ENCODE peak calls at places on chromosomes 6 and 20, in four cellular contexts. Q is K562, Z is WTC11, P is A549. U is an unnamed sample.

GRCh38 chr6:5379647-5380242 is 118.4 kb downstream of the FARS2 start:
- DNase-seq in Q (peak), Z (peak), P (peak), U (peak)

GRCh38 chr6:157323924-157324276 is 581 bp upstream of the TMEM242 start:
- DNase-seq in Q (peak), Z (peak), P (peak), U (peak)

GRCh38 chr20:48910360-48910781 is 11.1 kb upstream of the ARFGEF2 start:
- DNase-seq in Q (no peak), Z (no peak), P (no peak), U (no peak)

GRCh38 chr6:91098006-91098405 is 511.1 kb upstream of the MAP3K7 start:
- DNase-seq in Q (no peak), Z (no peak), P (no peak), U (no peak)

GRCh38 chr6:88596801-88597200 is 366.6 kb downstream of the RNGTT start:
- DNase-seq in Q (no peak), Z (no peak), P (no peak), U (no peak)

GRCh38 chr6:89492025-89492640 is 59.2 kb downstream of the ANKRD6 start:
- DNase-seq in Q (no peak), Z (no peak), P (no peak), U (no peak)

GRCh38 chr20:41717464-41717863 is 99.3 kb upstream of the CHD6 start:
- DNase-seq in Q (peak), Z (no peak), P (no peak), U (no peak)

GRCh38 chr6:165637591-165637990 is 25.4 kb downstream of the PDE10A start:
- DNase-seq in Q (no peak), Z (no peak), P (no peak), U (no peak)

GRCh38 chr6:156955494-156956183 is 178.5 kb downstream of the ARID1B start:
- DNase-seq in Q (no peak), Z (no peak), P (no peak), U (no peak)

GRCh38 chr20:14992961-14993360 is 655.5 kb upstream of the FLRT3 start:
- DNase-seq in Q (no peak), Z (no peak), P (no peak), U (peak)

GRCh38 chr20:38278150-38278549 is 17.6 kb upstream of the KIAA1755 start:
- DNase-seq in Q (no peak), Z (no peak), P (no peak), U (no peak)

GRCh38 chr20:31606928-31607639 is 2.0 kb downstream of the ID1 start:
- DNase-seq in Q (peak), Z (no peak), P (peak), U (peak)

GRCh38 chr20:63441136-63441776 is 31.2 kb downstream of the KCNQ2 start:
- DNase-seq in Q (no peak), Z (no peak), P (no peak), U (no peak)

GRCh38 chr6:13360671-13361540 is 32.6 kb upstream of the TBC1D7 start:
- DNase-seq in Q (peak), Z (no peak), P (no peak), U (no peak)

GRCh38 chr6:24614648-24615047 is 31.3 kb downstream of the KIAA0319 start:
- DNase-seq in Q (no peak), Z (no peak), P (no peak), U (no peak)

GRCh38 chr6:127266892-127267741 is 453 bp downstream of the RNF146 start:
- DNase-seq in Q (peak), Z (peak), P (peak), U (no peak)

GRCh38 chr6:120584111-120584760 is 750.0 kb downstream of the TBC1D32 start:
- DNase-seq in Q (no peak), Z (peak), P (no peak), U (no peak)

GRCh38 chr20:57659131-57659788 is 39.0 kb upstream of the ZBP1 start:
- DNase-seq in Q (no peak), Z (peak), P (no peak), U (no peak)

GRCh38 chr6:33628401-33628964 is 7.4 kb downstream of the ITPR3 start:
- DNase-seq in Q (no peak), Z (no peak), P (no peak), U (no peak)

GRCh38 chr6:13091192-13091591 is 237.1 kb downstream of the TBC1D7 start:
- DNase-seq in Q (no peak), Z (no peak), P (no peak), U (no peak)

GRCh38 chr6:56790424-56790823 is 147.7 kb upstream of the DST start:
- DNase-seq in Q (no peak), Z (no peak), P (no peak), U (no peak)

GRCh38 chr20:25283221-25283951 is 35.5 kb downstream of the PYGB start:
- DNase-seq in Q (no peak), Z (peak), P (no peak), U (no peak)

DNA sequence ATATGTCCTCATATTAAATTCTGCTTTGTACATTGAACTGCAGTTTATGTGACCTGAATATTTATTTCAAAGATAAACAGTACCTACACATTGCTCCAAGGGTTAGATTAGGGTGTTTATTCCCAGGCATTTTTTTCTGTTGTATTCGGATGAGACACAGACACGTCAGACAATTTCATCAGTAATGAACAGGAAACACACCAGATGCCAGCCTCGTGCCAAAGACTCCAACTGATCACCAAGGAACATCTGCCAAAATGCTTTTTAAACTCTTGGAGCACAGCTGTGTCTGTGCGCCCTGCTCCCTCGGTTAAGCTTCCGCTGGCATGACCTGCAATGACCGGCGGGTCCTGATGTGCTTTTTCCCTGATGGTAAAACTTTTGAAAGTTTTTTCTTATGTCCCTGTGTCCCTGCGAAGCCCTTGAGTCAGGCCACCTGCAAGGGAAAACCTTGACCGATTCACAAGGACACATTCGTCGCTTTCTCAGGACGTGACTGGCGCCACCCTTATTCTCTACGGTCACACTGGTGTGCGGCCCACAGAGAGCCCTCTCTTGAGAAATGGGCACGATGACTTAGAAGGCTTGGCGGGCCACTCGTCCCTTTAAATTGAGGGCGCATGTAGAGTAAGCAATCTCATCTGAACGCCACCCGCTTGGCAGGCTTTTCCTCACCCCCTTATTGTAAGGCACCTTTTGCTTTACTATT is 173.8 kb downstream of the QKI start:
- DNase-seq in Q (no peak), Z (no peak), P (no peak), U (no peak)
- TF ChIP-seq NR3C1 in Q (no peak), Z (no peak), P (no peak), U (no peak)

GRCh38 chr20:3221398-3222226 is 12.3 kb downstream of the ITPA start:
- DNase-seq in Q (no peak), Z (no peak), P (no peak), U (no peak)

GRCh38 chr20:3213226-3213625 is 3.9 kb downstream of the ITPA start:
- DNase-seq in Q (no peak), Z (no peak), P (no peak), U (no peak)

GRCh38 chr20:3223937-3224680 is 14.8 kb downstream of the ITPA start:
- DNase-seq in Q (no peak), Z (no peak), P (no peak), U (no peak)

GRCh38 chr20:3222635-3223600 is 13.6 kb downstream of the ITPA start:
- DNase-seq in Q (no peak), Z (no peak), P (no peak), U (peak)

DNA sequence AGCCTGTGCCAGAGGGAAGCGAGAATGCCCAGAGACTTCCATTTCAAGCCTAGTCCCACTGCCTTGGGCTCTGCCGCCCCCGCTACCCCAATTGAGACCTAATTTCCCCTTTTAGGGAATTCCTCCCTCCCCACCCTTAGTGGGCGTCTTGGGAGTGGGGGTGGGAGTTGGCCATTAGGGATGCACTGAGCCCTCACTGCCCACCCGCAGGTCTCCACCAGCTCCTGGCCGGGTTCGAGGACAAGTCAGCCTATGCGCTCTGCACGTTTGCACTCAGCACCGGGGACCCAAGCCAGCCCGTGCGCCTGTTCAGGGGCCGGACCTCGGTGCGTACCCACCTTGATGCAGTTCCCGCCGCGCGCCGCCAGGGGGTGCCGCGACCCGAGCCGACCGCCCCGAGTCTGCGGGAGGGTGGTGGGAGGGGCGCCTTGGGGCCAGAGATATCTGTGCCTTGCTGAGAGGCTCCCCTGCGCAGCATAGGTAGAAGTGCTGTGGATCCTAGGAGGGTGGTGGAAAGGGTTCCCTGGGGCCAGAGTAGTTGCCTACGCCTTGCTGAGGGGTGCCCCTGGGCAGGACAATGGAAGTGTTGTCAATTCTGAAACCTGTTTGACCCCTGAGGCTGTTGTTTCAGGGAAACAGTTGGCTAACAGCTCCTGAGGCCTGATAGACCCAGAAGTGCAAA is 9.2 kb downstream of the ITPA start:
- DNase-seq in Q (peak), Z (peak), P (peak), U (peak)
- TF ChIP-seq NR3C1 in Q (no peak), Z (no peak), P (no peak), U (peak)

DNA sequence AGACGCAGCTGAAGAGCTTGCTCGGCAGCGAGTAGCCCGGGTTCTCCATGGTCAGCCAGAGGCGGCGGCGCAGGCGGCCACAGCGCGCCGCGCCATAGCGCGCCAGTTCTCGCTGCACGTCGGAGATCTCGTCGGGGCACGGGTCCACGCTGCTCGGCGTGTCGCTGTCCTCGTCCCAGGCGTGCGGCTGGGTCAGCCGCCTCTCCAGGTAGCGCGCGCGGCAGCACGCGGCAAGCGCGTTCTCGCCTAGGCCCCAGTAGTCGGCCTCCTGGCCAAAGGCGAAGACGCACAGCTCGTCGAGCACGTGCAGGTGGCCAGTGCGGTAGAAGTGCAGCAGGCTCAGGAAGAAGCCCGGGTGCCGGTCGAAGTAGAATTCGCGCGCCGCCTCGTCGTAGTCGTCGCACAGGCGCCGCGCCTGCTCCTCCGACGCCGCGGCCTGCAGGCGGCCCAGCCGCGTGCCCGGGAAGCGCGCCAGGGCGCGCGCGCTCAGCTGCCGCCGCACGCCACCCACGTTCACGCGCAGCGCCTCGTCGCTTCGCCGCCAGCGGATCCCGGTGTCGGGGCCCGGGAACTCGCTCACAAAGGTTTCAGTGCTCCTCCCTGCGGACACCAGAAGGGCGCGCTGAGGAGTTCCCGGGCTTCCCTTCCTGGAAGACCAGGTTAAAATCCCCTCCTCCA is 2.7 kb downstream of the KCNS1 start:
- DNase-seq in Q (no peak), Z (peak), P (no peak), U (no peak)
- TF ChIP-seq NR3C1 in Q (no peak), Z (no peak), P (no peak), U (no peak)

GRCh38 chr20:45306431-45306982 is at the start of gene RBPJL:
- DNase-seq in Q (peak), Z (peak), P (no peak), U (no peak)

GRCh38 chr20:45307076-45307645 is 521 bp downstream of the RBPJL start:
- DNase-seq in Q (no peak), Z (peak), P (no peak), U (no peak)

GRCh38 chr20:45309075-45309474 is 976 bp upstream of the MATN4 start:
- DNase-seq in Q (no peak), Z (no peak), P (no peak), U (no peak)

GRCh38 chr20:45305262-45305661 is 1.4 kb upstream of the RBPJL start:
- DNase-seq in Q (no peak), Z (peak), P (no peak), U (no peak)

GRCh38 chr20:45308078-45308778 is at the start of gene MATN4:
- DNase-seq in Q (no peak), Z (peak), P (no peak), U (no peak)
- TF ChIP-seq NR3C1 in Q (no peak), Z (no peak), P (no peak), U (no peak)

DNA sequence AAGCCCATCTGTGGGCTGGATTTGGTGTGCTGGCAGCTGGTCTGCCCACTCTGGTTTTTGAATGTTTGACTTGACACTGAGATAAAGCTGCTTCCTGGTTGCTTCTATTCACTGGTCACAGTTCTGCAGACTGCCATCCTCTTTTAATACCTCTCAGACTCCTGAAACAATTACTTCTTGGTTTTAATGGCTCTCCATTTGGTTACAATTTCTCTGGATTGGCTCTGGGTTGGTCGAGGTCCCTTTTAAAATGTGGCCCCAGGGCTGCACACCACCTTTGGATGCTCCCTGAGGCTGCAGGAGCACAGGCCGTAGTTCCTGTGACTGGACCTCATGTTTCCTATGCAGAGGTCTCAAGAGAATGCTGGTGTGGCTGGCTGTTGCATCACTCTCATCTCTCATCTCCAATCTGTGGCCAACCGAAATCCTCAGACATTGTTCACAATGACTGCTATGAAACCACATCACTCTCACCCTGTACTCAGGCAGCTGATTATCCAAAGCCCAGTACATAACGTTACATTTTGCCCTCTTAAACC is 98.5 kb downstream of the INSM1 start:
- DNase-seq in Q (no peak), Z (no peak), P (no peak), U (no peak)
- TF ChIP-seq NR3C1 in Q (no peak), Z (no peak), P (no peak), U (no peak)

GRCh38 chr6:154138806-154139205 is 99.8 kb downstream of the OPRM1 start:
- DNase-seq in Q (no peak), Z (no peak), P (no peak), U (no peak)
- TF ChIP-seq NR3C1 in Q (no peak), Z (no peak), P (no peak), U (no peak)